ENCODE peak calls at places on chromosomes 13 and 19, in four cellular contexts. One of them, this sample, is unnamed.

GRCh38 chr13:104650426-104650825 is 1584.2 kb upstream of the SLC10A2 start:
- DNase-seq in A549: no peak
- DNase-seq in ovary: no peak
- DNase-seq in cardiac muscle cell: no peak
- DNase-seq in this sample: no peak

GRCh38 chr19:7742991-7743390 is 4.3 kb downstream of the CD209 start:
- DNase-seq in cardiac muscle cell: no peak
- DNase-seq in ovary: no peak
- DNase-seq in A549: no peak
- DNase-seq in this sample: no peak

GRCh38 chr13:34349091-34349722 is 531.3 kb downstream of the RFC3 start:
- DNase-seq in A549: peak; percentile 79
- DNase-seq in ovary: peak; percentile 26
- DNase-seq in cardiac muscle cell: peak; percentile 96
- DNase-seq in this sample: no peak

GRCh38 chr19:49150106-49150943 is 4.9 kb downstream of the HRC start:
- DNase-seq in cardiac muscle cell: peak; percentile 87
- DNase-seq in A549: peak; percentile 85
- DNase-seq in ovary: peak; percentile 77
- DNase-seq in this sample: peak; percentile 93

GRCh38 chr13:44755872-44756271 is 179.7 kb upstream of the TSC22D1 start:
- DNase-seq in ovary: no peak
- DNase-seq in cardiac muscle cell: peak; percentile 58
- DNase-seq in A549: no peak
- DNase-seq in this sample: no peak

GRCh38 chr19:801030-801860 is 4.0 kb downstream of the PTBP1 start:
- DNase-seq in ovary: no peak
- DNase-seq in cardiac muscle cell: peak; percentile 70
- DNase-seq in A549: no peak
- DNase-seq in this sample: no peak

GRCh38 chr13:46571189-46571901 is 18.4 kb downstream of the LRCH1 start:
- DNase-seq in cardiac muscle cell: peak; percentile 56
- DNase-seq in A549: peak; percentile 8
- DNase-seq in ovary: no peak
- DNase-seq in this sample: no peak

GRCh38 chr13:35768551-35768950 is 292.1 kb upstream of the MAB21L1 start:
- DNase-seq in A549: no peak
- DNase-seq in cardiac muscle cell: no peak
- DNase-seq in ovary: no peak
- DNase-seq in this sample: no peak

GRCh38 chr13:28373803-28374202 is 121.1 kb downstream of the FLT1 start:
- DNase-seq in cardiac muscle cell: no peak
- DNase-seq in A549: no peak
- DNase-seq in ovary: no peak
- DNase-seq in this sample: no peak

GRCh38 chr13:75153834-75154233 is 328.1 kb downstream of the TBC1D4 start:
- DNase-seq in cardiac muscle cell: peak; percentile 85
- DNase-seq in ovary: no peak
- DNase-seq in A549: no peak
- DNase-seq in this sample: no peak

GRCh38 chr19:10112895-10113591 is 1.6 kb downstream of the P2RY11 start:
- DNase-seq in cardiac muscle cell: peak; percentile 56
- DNase-seq in ovary: peak; percentile 39
- DNase-seq in A549: peak; percentile 64
- DNase-seq in this sample: peak; percentile 65

GRCh38 chr19:5452594-5453565 is 2.3 kb upstream of the ZNRF4 start:
- DNase-seq in A549: peak; percentile 66
- DNase-seq in ovary: no peak
- DNase-seq in cardiac muscle cell: peak; percentile 14
- DNase-seq in this sample: no peak

GRCh38 chr19:7541828-7542443 is 6.4 kb downstream of the PNPLA6 start:
- DNase-seq in A549: no peak
- DNase-seq in ovary: no peak
- DNase-seq in cardiac muscle cell: no peak
- DNase-seq in this sample: no peak

GRCh38 chr13:38535271-38535670 is 151.6 kb upstream of the FREM2 start:
- DNase-seq in A549: no peak
- DNase-seq in cardiac muscle cell: no peak
- DNase-seq in ovary: no peak
- DNase-seq in this sample: no peak

GRCh38 chr19:12757544-12758274 is 6.1 kb downstream of the BEST2 start:
- DNase-seq in cardiac muscle cell: peak; percentile 86
- DNase-seq in A549: peak; percentile 79
- DNase-seq in ovary: peak; percentile 66
- DNase-seq in this sample: peak; percentile 87

GRCh38 chr19:804419-805160 is 7.3 kb downstream of the PTBP1 start:
- DNase-seq in cardiac muscle cell: no peak
- DNase-seq in A549: no peak
- DNase-seq in ovary: no peak
- DNase-seq in this sample: no peak

GRCh38 chr19:3479177-3479818 is 1.0 kb downstream of the SMIM24 start:
- DNase-seq in cardiac muscle cell: no peak
- DNase-seq in A549: peak; percentile 66
- DNase-seq in ovary: no peak
- DNase-seq in this sample: peak; percentile 41

GRCh38 chr19:42409477-42409876 is 17.7 kb downstream of the LIPE start:
- DNase-seq in cardiac muscle cell: no peak
- DNase-seq in A549: no peak
- DNase-seq in ovary: no peak
- DNase-seq in this sample: no peak

GRCh38 chr19:8697671-8698432 is 743 bp downstream of the ACTL9 start:
- DNase-seq in A549: no peak
- DNase-seq in ovary: no peak
- DNase-seq in cardiac muscle cell: no peak
- DNase-seq in this sample: peak; percentile 24

GRCh38 chr19:13024126-13024957 is 29.1 kb downstream of the NFIX start:
- DNase-seq in ovary: no peak
- DNase-seq in cardiac muscle cell: peak; percentile 41
- DNase-seq in A549: no peak
- DNase-seq in this sample: no peak

GRCh38 chr13:76225815-76226489 is 589.8 kb downstream of the LMO7 start:
- DNase-seq in cardiac muscle cell: peak; percentile 35
- DNase-seq in A549: no peak
- DNase-seq in ovary: no peak
- DNase-seq in this sample: peak; percentile 11

GRCh38 chr13:74074723-74075122 is 59.5 kb downstream of the KLF12 start:
- DNase-seq in A549: no peak
- DNase-seq in cardiac muscle cell: peak; percentile 43
- DNase-seq in ovary: no peak
- DNase-seq in this sample: no peak

GRCh38 chr13:46076827-46077226 is 24.3 kb upstream of the ZC3H13 start:
- DNase-seq in cardiac muscle cell: no peak
- DNase-seq in A549: no peak
- DNase-seq in ovary: no peak
- DNase-seq in this sample: no peak

GRCh38 chr19:679418-680286 is 3.5 kb downstream of the FSTL3 start:
- DNase-seq in A549: peak; percentile 78
- DNase-seq in ovary: peak; percentile 86
- DNase-seq in cardiac muscle cell: peak; percentile 89
- DNase-seq in this sample: peak; percentile 61

GRCh38 chr19:47023448-47023794 is 3.8 kb downstream of the NPAS1 start:
- DNase-seq in A549: no peak
- DNase-seq in ovary: no peak
- DNase-seq in cardiac muscle cell: no peak
- DNase-seq in this sample: no peak

GRCh38 chr19:40507892-40508291 is 41.1 kb downstream of the SPTBN4 start:
- DNase-seq in cardiac muscle cell: no peak
- DNase-seq in A549: peak; percentile 42
- DNase-seq in ovary: no peak
- DNase-seq in this sample: no peak

GRCh38 chr19:40508739-40509260 is 42.0 kb downstream of the SPTBN4 start:
- DNase-seq in cardiac muscle cell: no peak
- DNase-seq in A549: no peak
- DNase-seq in ovary: no peak
- DNase-seq in this sample: no peak

GRCh38 chr19:40503300-40503699 is 36.5 kb downstream of the SPTBN4 start:
- DNase-seq in A549: peak; percentile 39
- DNase-seq in ovary: no peak
- DNase-seq in cardiac muscle cell: no peak
- DNase-seq in this sample: no peak

GRCh38 chr19:40502647-40503046 is 35.8 kb downstream of the SPTBN4 start:
- DNase-seq in cardiac muscle cell: no peak
- DNase-seq in ovary: no peak
- DNase-seq in A549: peak; percentile 76
- DNase-seq in this sample: no peak

DNA sequence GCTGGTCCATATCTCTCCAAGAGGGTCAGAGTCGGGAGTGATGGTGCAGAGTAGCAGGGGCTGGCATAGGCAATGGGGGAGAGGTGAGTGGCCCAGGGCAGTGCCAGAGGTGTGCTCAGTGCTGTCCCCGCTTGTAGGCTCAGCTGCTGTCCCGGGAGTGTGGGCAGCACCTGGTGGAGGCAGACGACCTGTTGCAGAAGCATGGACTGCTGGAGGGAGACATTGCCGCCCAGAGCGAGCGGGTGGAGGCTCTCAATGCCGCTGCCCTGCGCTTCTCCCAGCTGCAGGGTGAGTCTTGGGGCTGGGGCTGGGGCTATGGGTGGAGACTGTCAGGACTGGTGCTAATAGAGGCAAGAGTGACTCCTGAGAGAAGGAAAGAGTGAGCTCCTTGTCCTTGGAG is 39.3 kb downstream of the SPTBN4 start:
- DNase-seq in ovary: no peak
- DNase-seq in cardiac muscle cell: no peak
- DNase-seq in A549: no peak
- DNase-seq in this sample: no peak
- TF ChIP-seq CTCF in ovary: no peak
- TF ChIP-seq CTCF in cardiac muscle cell: no peak
- TF ChIP-seq CTCF in A549: no peak
- TF ChIP-seq CTCF in this sample: no peak

DNA sequence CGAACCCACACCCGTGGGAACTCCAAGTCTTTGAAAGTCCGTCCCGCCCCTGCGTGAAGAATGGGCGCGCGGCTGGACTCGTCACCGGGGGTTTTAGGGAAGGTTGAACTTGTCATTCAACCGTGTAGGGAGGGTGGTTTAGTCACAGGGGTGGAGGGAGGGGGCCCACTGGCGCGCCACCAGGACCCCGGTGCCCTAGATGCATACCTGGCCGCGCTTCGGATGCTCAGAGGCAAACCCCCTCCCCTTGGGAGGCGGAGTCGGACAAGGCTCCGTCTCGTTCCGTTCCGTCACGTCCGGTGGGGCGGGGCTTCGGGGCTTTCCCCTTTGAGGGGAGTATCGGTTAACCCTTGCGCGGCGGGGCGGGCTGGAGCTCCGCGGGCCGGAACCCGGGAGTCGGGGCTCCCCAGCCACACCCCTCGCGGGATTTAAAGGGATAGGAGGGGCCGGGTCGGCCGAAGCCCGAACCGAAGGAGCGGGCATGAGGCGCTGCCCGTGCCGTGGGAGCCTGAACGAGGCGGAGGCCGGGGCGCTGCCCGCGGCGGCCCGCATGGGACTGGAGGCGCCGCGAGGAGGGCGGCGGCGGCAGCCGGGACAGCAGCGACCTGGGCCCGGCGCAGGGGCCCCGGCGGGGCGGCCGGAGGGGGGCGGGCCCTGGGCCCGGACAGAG is at the start of the genes COQ8B and ITPKC:
- DNase-seq in ovary: peak; percentile 100
- DNase-seq in cardiac muscle cell: peak; percentile 98
- DNase-seq in A549: peak; percentile 99
- DNase-seq in this sample: peak; percentile 100
- TF ChIP-seq CTCF in ovary: no peak
- TF ChIP-seq CTCF in cardiac muscle cell: no peak
- TF ChIP-seq CTCF in A549: no peak
- TF ChIP-seq CTCF in this sample: no peak

GRCh38 chr13:26867451-26868067 is 107.0 kb upstream of the GPR12 start:
- DNase-seq in ovary: no peak
- DNase-seq in cardiac muscle cell: peak; percentile 45
- DNase-seq in A549: peak; percentile 2
- DNase-seq in this sample: peak; percentile 76

GRCh38 chr13:26878465-26878864 is 117.9 kb upstream of the GPR12 start:
- DNase-seq in cardiac muscle cell: no peak
- DNase-seq in ovary: no peak
- DNase-seq in A549: no peak
- DNase-seq in this sample: no peak

GRCh38 chr13:26872444-26873173 is 112.0 kb upstream of the GPR12 start:
- DNase-seq in ovary: no peak
- DNase-seq in A549: peak; percentile 36
- DNase-seq in cardiac muscle cell: peak; percentile 56
- DNase-seq in this sample: peak; percentile 88

DNA sequence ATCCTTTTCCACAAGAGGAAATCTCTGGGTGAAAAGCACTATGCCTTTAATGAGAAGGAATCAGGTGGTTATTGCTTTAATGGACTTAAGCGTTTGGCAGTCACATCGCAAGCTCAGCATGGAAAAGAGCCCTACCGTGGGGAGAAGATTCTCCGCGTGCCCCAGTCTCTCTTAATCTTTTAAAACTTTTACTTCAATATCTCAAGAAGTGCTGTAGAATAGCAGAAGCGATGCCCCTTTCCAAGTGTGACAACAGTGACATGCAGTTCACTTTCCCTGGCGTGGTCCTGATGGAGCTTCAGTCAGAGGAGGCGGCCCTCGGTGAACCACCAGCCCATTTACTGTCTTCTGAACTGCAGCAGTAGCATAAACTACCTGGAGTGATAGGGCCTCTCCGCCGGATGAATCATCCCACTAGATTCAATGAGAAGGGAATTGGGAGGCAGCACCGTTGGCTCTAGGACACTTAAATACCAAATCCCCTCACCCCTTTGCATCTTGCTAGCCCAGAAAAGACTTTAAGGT is 112.7 kb upstream of the GPR12 start:
- DNase-seq in ovary: no peak
- DNase-seq in A549: no peak
- DNase-seq in cardiac muscle cell: no peak
- DNase-seq in this sample: no peak
- TF ChIP-seq CTCF in ovary: no peak
- TF ChIP-seq CTCF in A549: no peak
- TF ChIP-seq CTCF in cardiac muscle cell: no peak
- TF ChIP-seq CTCF in this sample: no peak

GRCh38 chr19:34353546-34353945 is 11.4 kb upstream of the GPI start:
- DNase-seq in ovary: no peak
- DNase-seq in A549: no peak
- DNase-seq in cardiac muscle cell: no peak
- DNase-seq in this sample: no peak
- TF ChIP-seq CTCF in ovary: no peak
- TF ChIP-seq CTCF in A549: no peak
- TF ChIP-seq CTCF in cardiac muscle cell: no peak
- TF ChIP-seq CTCF in this sample: no peak

GRCh38 chr13:32031025-32031814 is at the start of gene FRY:
- DNase-seq in cardiac muscle cell: peak; percentile 64
- DNase-seq in ovary: peak; percentile 65
- DNase-seq in A549: peak; percentile 41
- DNase-seq in this sample: peak; percentile 75
- TF ChIP-seq CTCF in cardiac muscle cell: peak; percentile 24
- TF ChIP-seq CTCF in ovary: no peak
- TF ChIP-seq CTCF in A549: no peak
- TF ChIP-seq CTCF in this sample: no peak

DNA sequence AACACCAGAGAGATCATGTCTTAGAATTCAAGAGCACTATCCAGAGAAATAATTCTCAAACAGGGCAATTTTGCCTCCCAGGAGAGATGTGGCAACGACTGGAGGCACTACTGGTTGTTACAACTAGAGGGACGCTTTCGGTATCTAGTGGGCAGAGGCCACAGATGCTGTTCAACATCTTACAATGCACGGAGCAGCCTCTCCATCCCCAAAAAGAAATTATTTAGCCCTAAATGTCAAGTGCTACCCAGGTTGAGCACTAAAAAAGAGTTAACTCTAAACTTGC is 78.6 kb downstream of the ABCC4 start:
- DNase-seq in A549: no peak
- DNase-seq in cardiac muscle cell: no peak
- DNase-seq in ovary: no peak
- DNase-seq in this sample: no peak
- TF ChIP-seq CTCF in A549: no peak
- TF ChIP-seq CTCF in cardiac muscle cell: no peak
- TF ChIP-seq CTCF in ovary: no peak
- TF ChIP-seq CTCF in this sample: no peak

GRCh38 chr13:24053505-24054251 is 106.8 kb upstream of the SPATA13 start:
- DNase-seq in ovary: peak; percentile 72
- DNase-seq in cardiac muscle cell: peak; percentile 74
- DNase-seq in A549: peak; percentile 72
- DNase-seq in this sample: peak; percentile 57
- TF ChIP-seq CTCF in ovary: peak; percentile 36
- TF ChIP-seq CTCF in cardiac muscle cell: peak; percentile 78
- TF ChIP-seq CTCF in A549: peak; percentile 59
- TF ChIP-seq CTCF in this sample: peak; percentile 71

This sample was measured in nephron progenitor cell.